ENCODE peak calls at places on chromosome 10, in nine cellular contexts. J is heart right ventricle; F is stomach; N is AG04450; P is psoas muscle; B is heart left ventricle; C is GM23248; W is IMR-90; G is CD8-positive, alpha-beta T cell. Y is an unnamed sample.

GRCh38 chr10:80429521-80429966 is 21.2 kb downstream of the PRXL2A start:
- DNase-seq in F (peak), N (no peak), B (no peak), G (no peak), P (no peak), C (peak), W (no peak), J (no peak), Y (peak)

GRCh38 chr10:116312091-116312490 is 12.2 kb upstream of the CCDC172 start:
- DNase-seq in P (no peak), F (no peak), B (no peak), W (no peak), G (no peak), N (no peak), C (no peak), J (no peak), Y (no peak)

GRCh38 chr10:86644412-86645110 is 9.8 kb upstream of the OPN4 start:
- DNase-seq in W (peak), B (no peak), P (no peak), N (no peak), G (no peak), F (no peak), J (no peak), C (peak), Y (no peak)

GRCh38 chr10:114252883-114253282 is 13.8 kb downstream of the VWA2 start:
- DNase-seq in P (no peak), N (no peak), W (no peak), C (no peak), G (no peak), F (no peak), B (no peak), J (no peak), Y (no peak)

GRCh38 chr10:118843647-118844265 is 89.0 kb upstream of the CACUL1 start:
- DNase-seq in F (no peak), W (no peak), N (no peak), B (no peak), J (no peak), P (no peak), G (no peak), C (no peak), Y (no peak)

GRCh38 chr10:19168584-19168983 is 120.0 kb downstream of the MALRD1 start:
- DNase-seq in J (no peak), W (no peak), C (no peak), P (no peak), G (no peak), B (no peak), N (no peak), F (no peak), Y (no peak)

GRCh38 chr10:128305601-128306345 is 179.6 kb upstream of the MKI67 start:
- DNase-seq in P (no peak), B (no peak), F (no peak), C (no peak), N (no peak), G (no peak), W (no peak), J (no peak), Y (no peak)

GRCh38 chr10:101840741-101841453 is 2.7 kb downstream of the KCNIP2 start:
- DNase-seq in J (peak), G (peak), B (peak), W (peak), P (peak), N (peak), F (peak), C (peak), Y (no peak)

GRCh38 chr10:133199488-133199885 is 30.5 kb upstream of the UTF1 start:
- DNase-seq in C (no peak), B (no peak), J (no peak), N (no peak), P (peak), G (no peak), F (no peak), W (no peak), Y (no peak)

GRCh38 chr10:98587156-98587555 is 140.4 kb upstream of the HPS1 start:
- DNase-seq in P (no peak), C (peak), G (no peak), B (no peak), N (no peak), J (no peak), W (no peak), F (no peak), Y (peak)

GRCh38 chr10:30456262-30456661 is 22.3 kb downstream of the MAP3K8 start:
- DNase-seq in N (no peak), B (no peak), P (no peak), F (no peak), G (peak), W (no peak), J (no peak), C (no peak), Y (no peak)

GRCh38 chr10:94115725-94116124 is 122.0 kb downstream of the PLCE1 start:
- DNase-seq in N (no peak), F (no peak), B (no peak), P (no peak), J (no peak), W (peak), C (peak), G (no peak), Y (peak)

GRCh38 chr10:51090190-51090589 is 15.9 kb downstream of the PRKG1 start:
- DNase-seq in P (no peak), N (no peak), W (peak), G (no peak), C (no peak), B (peak), F (no peak), J (no peak), Y (no peak)

GRCh38 chr10:110208614-110209398 is 1.4 kb downstream of the MXI1 start:
- DNase-seq in N (no peak), B (peak), J (peak), W (peak), P (peak), G (peak), F (peak), C (peak), Y (no peak)

GRCh38 chr10:130427216-130427722 is 291.1 kb downstream of the GLRX3 start:
- DNase-seq in C (no peak), W (no peak), G (no peak), N (no peak), P (no peak), F (no peak), J (no peak), B (no peak), Y (no peak)

GRCh38 chr10:123144697-123145541 is 3.0 kb upstream of the HMX2 start:
- DNase-seq in P (no peak), B (no peak), F (no peak), C (peak), N (no peak), W (no peak), J (no peak), G (no peak), Y (no peak)

GRCh38 chr10:3779146-3779707 is 5.8 kb downstream of the KLF6 start:
- DNase-seq in F (no peak), P (no peak), J (no peak), B (no peak), W (peak), G (no peak), N (no peak), C (peak), Y (no peak)

GRCh38 chr10:120131183-120131582 is 238.7 kb downstream of the SEC23IP start:
- DNase-seq in J (no peak), G (no peak), P (no peak), B (no peak), F (no peak), N (no peak), W (no peak), C (peak), Y (no peak)

GRCh38 chr10:97709746-97710078 is 3.8 kb upstream of the MARVELD1 start:
- DNase-seq in F (no peak), B (no peak), J (no peak), W (no peak), C (no peak), G (no peak), P (no peak), N (no peak), Y (no peak)

GRCh38 chr10:4770766-4771553 is 55.0 kb upstream of the AKR1E2 start:
- DNase-seq in F (no peak), C (peak), G (no peak), B (no peak), N (peak), J (no peak), P (no peak), W (peak), Y (peak)

GRCh38 chr10:49093922-49094321 is 21.4 kb downstream of the VSTM4 start:
- DNase-seq in F (no peak), P (no peak), B (no peak), N (no peak), C (no peak), J (no peak), W (no peak), G (no peak), Y (no peak)

GRCh38 chr10:34078017-34078416 is 737.1 kb downstream of the PARD3 start:
- DNase-seq in B (no peak), P (no peak), F (no peak), J (no peak), G (no peak), N (no peak), W (no peak), C (peak), Y (no peak)

GRCh38 chr10:133274751-133275682 is 1.7 kb downstream of the ADAM8 start:
- DNase-seq in B (no peak), J (no peak), P (no peak), F (peak), C (peak), G (peak), N (no peak), W (no peak), Y (peak)

GRCh38 chr10:36534471-36535002 is 590.9 kb upstream of the ANKRD30A start:
- DNase-seq in B (no peak), P (no peak), J (no peak), F (no peak), W (peak), C (peak), G (no peak), N (peak), Y (peak)

GRCh38 chr10:22341190-22341935 is 3.9 kb upstream of the SPAG6 start:
- DNase-seq in N (no peak), W (peak), J (no peak), B (no peak), G (no peak), P (peak), C (peak), F (no peak), Y (no peak)

GRCh38 chr10:46282460-46283216 is 4.2 kb upstream of the ANTXRL start:
- DNase-seq in N (peak), C (peak), B (peak), F (peak), W (peak), J (peak), P (peak), G (peak), Y (no peak)

GRCh38 chr10:118838364-118838763 is 83.6 kb upstream of the CACUL1 start:
- DNase-seq in P (no peak), W (no peak), N (no peak), B (no peak), F (no peak), C (no peak), G (no peak), J (no peak), Y (no peak)

GRCh38 chr10:80471009-80471408 is 16.9 kb downstream of the TSPAN14 start:
- DNase-seq in W (no peak), F (no peak), B (no peak), C (no peak), J (no peak), N (no peak), G (no peak), P (no peak), Y (peak)

GRCh38 chr10:89301231-89301630 is 615 bp upstream of the IFIT2 start:
- DNase-seq in B (peak), N (no peak), W (peak), G (no peak), P (no peak), C (peak), F (no peak), J (no peak), Y (no peak)

GRCh38 chr10:66234872-66235271 is 691.0 kb upstream of the LRRTM3 start:
- DNase-seq in W (no peak), J (no peak), F (no peak), B (no peak), P (no peak), N (no peak), G (no peak), C (no peak), Y (no peak)

GRCh38 chr10:132103116-132103910 is 37.6 kb downstream of the JAKMIP3 start:
- DNase-seq in P (no peak), B (peak), C (no peak), N (no peak), F (peak), W (no peak), J (no peak), G (no peak), Y (no peak)

GRCh38 chr10:80158598-80159127 is 26.1 kb downstream of the PLAC9 start:
- DNase-seq in G (no peak), W (peak), N (peak), J (peak), P (peak), C (peak), F (peak), B (peak), Y (peak)

DNA sequence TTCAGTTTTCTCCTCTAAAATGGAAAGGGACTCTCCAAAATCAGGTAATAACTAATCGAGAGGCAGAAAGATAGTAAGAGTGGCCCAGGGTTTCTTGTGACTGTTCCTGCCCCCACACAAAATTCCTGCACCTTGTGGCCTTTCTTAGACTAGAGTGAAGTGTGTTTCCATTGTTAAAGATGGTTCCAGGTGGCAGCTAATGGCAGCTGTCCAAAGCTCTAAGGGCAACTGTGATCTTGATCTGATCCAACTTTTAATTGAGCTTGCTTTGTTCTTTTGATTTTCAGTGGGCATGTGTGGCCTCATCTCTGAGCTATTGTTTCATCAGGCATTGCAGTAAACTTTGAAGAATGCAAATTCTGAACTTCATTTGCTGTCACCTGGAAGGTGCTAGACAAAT is 19.4 kb downstream of the ACSL5 start:
- DNase-seq in P (no peak), F (peak), C (no peak), W (no peak), G (no peak), B (no peak), J (no peak), N (no peak), Y (no peak)
- H3K27ac ChIP-seq in P (no peak), F (peak), C (no peak), W (no peak), G (no peak), B (no peak), J (no peak), N (no peak), Y (no peak)

GRCh38 chr10:74175510-74176379 is 24.7 kb downstream of the ADK start:
- DNase-seq in B (no peak), J (no peak), C (no peak), G (no peak), F (no peak), P (no peak), N (no peak), W (no peak), Y (no peak)
- H3K27ac ChIP-seq in B (peak), J (peak), C (peak), G (peak), F (peak), P (peak), N (peak), W (peak), Y (peak)

GRCh38 chr10:72000073-72001025 is 36.2 kb downstream of the CHST3 start:
- DNase-seq in B (no peak), N (no peak), C (no peak), G (no peak), J (no peak), P (no peak), F (peak), W (no peak), Y (no peak)
- H3K27ac ChIP-seq in B (peak), N (peak), C (peak), G (no peak), J (peak), P (peak), F (peak), W (peak), Y (no peak)

DNA sequence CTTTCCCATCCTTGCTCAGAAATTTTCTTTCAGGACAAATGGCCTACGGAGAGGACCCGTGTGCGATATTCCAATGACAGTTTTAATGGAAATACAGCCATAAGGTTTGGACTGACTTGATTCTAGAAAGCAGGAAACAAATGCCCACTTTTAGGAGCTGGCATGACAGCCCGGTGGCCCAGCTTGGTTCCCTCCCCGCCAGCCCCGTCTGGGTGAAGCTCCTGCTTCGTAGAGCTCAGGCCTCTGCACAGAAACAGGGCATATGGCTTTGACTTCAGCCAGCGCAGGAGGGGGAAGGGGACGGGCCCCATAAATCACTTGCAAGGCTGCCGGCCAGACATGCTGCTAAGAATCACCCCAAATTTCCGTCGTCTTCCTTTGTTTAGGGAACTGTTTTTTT is 67.7 kb downstream of the FRMD4A start:
- DNase-seq in P (no peak), N (no peak), G (no peak), J (no peak), W (no peak), B (no peak), F (no peak), C (no peak), Y (no peak)
- H3K27ac ChIP-seq in P (no peak), N (no peak), G (no peak), J (no peak), W (no peak), B (no peak), F (no peak), C (no peak), Y (no peak)

DNA sequence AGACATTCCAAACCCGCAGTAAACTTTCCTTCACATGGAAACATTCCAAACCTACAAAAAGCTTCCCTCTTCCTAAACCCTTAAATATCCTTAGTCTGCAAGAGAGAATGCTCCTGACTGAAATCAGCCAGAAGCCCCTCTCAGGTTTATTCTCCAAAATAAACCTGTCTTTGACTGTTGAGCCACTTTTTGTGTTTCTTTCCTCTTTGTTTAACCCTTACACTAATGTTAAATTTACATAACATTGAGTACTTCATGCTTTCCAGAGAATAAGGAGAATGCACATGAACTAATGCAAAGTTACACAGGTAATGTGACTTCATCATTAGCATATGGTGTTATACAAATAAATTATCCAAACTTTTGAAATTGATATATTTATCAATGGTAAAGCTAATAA is 262.6 kb upstream of the PRKCQ start:
- DNase-seq in G (no peak), N (no peak), P (no peak), J (no peak), F (no peak), W (no peak), B (no peak), C (no peak), Y (no peak)
- H3K27ac ChIP-seq in G (no peak), N (no peak), P (no peak), J (no peak), F (no peak), W (no peak), B (no peak), C (no peak), Y (no peak)

GRCh38 chr10:35351021-35351420 is 14.7 kb downstream of the CCNY start:
- DNase-seq in J (no peak), P (no peak), N (no peak), W (peak), B (no peak), C (no peak), G (no peak), F (no peak), Y (no peak)

GRCh38 chr10:35347899-35348608 is 11.7 kb downstream of the CCNY start:
- DNase-seq in F (no peak), W (no peak), P (no peak), G (no peak), N (no peak), B (no peak), C (no peak), J (no peak), Y (no peak)

GRCh38 chr10:35347088-35347487 is 10.8 kb downstream of the CCNY start:
- DNase-seq in F (no peak), P (no peak), B (no peak), N (no peak), G (no peak), J (no peak), W (no peak), C (peak), Y (no peak)

GRCh38 chr10:35348609-35349388 is 12.5 kb downstream of the CCNY start:
- DNase-seq in W (no peak), N (no peak), J (no peak), C (no peak), G (no peak), B (no peak), P (no peak), F (no peak), Y (no peak)

GRCh38 chr10:35349389-35349915 is 13.1 kb downstream of the CCNY start:
- DNase-seq in B (no peak), P (no peak), W (no peak), J (no peak), F (no peak), G (no peak), C (no peak), N (no peak), Y (no peak)
- H3K27ac ChIP-seq in B (no peak), P (no peak), W (no peak), J (no peak), F (no peak), G (no peak), C (no peak), N (no peak), Y (no peak)

DNA sequence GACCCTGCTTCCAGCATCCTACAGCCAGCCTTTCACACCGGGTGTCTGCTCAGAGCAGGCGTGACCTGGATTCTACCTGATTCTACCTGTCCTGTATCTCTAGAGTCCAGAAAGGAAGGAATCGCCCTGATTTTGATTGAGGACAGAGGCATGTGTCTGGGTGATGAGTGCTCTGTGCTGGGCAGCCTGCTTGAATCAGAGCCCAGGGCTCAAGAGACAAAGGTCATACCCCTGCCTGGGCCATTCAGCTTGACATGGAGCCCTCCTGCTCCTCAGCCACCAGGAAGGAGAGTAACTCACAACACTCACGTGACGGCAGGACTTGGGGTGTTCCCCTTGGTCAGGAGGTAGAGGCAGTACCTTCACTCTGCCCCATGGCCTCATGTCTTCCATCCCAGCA is 11.2 kb downstream of the GAD2 start:
- DNase-seq in W (no peak), B (no peak), N (no peak), J (no peak), G (no peak), C (no peak), P (no peak), F (no peak), Y (no peak)
- H3K27ac ChIP-seq in W (no peak), B (no peak), N (no peak), J (no peak), G (no peak), C (no peak), P (no peak), F (no peak), Y (no peak)

Y was measured in epithelial cell of prostate.